ENCODE peak calls at places on chromosomes 5 and 9, in nine cellular contexts. G is natural killer cell; J is cardiac fibroblast; U is nephron progenitor cell; P is psoas muscle; H is CD4-positive, alpha-beta T cell; L is GM12864; C is heart right ventricle; A is GM10248. Y is an unnamed sample.

GRCh38 chr5:128328479-128328878 is 209.6 kb downstream of the FBN2 start:
- DNase-seq in J (no peak), H (no peak), G (no peak), U (no peak), P (no peak), A (no peak), L (no peak), C (no peak), Y (no peak)

GRCh38 chr9:131030978-131031641 is 22.1 kb downstream of the LAMC3 start:
- DNase-seq in H (no peak), P (no peak), U (no peak), C (no peak), L (no peak), A (no peak), J (no peak), G (no peak), Y (no peak)

GRCh38 chr5:91132552-91132951 is 250.6 kb downstream of the ARRDC3 start:
- DNase-seq in L (no peak), P (no peak), J (no peak), A (no peak), G (no peak), C (no peak), U (no peak), H (no peak), Y (no peak)

GRCh38 chr9:4891674-4892073 is 93.4 kb upstream of the JAK2 start:
- DNase-seq in J (no peak), A (no peak), U (no peak), L (no peak), H (no peak), P (no peak), C (no peak), G (no peak), Y (no peak)

GRCh38 chr9:7146582-7146981 is 388.8 kb downstream of the KDM4C start:
- DNase-seq in C (no peak), L (no peak), U (no peak), H (no peak), A (no peak), G (no peak), J (no peak), P (no peak), Y (no peak)

GRCh38 chr5:116388564-116389258 is 185.9 kb downstream of the SEMA6A start:
- DNase-seq in L (no peak), C (peak; percentile 64), H (no peak), J (no peak), G (no peak), U (no peak), P (no peak), A (no peak), Y (no peak)

GRCh38 chr5:78799254-78800017 is 150.9 kb upstream of the LHFPL2 start:
- DNase-seq in J (peak; percentile 38), U (no peak), P (no peak), L (no peak), C (no peak), A (no peak), H (no peak), G (no peak), Y (no peak)

GRCh38 chr5:37823433-37824152 is 16.2 kb downstream of the GDNF start:
- DNase-seq in H (no peak), G (no peak), U (no peak), L (no peak), C (no peak), A (no peak), J (peak; percentile 64), P (no peak), Y (no peak)

GRCh38 chr9:100170556-100170955 is 71.5 kb downstream of the INVS start:
- DNase-seq in P (no peak), U (no peak), H (no peak), G (no peak), L (no peak), C (no peak), A (no peak), J (no peak), Y (no peak)

GRCh38 chr5:139709587-139710369 is 61.6 kb downstream of the CXXC5 start:
- DNase-seq in A (peak; percentile 59), C (peak; percentile 75), H (no peak), U (peak; percentile 66), J (no peak), P (peak; percentile 54), L (no peak), G (peak; percentile 46), Y (peak; percentile 80)

GRCh38 chr5:139708877-139709586 is 60.9 kb downstream of the CXXC5 start:
- DNase-seq in A (peak; percentile 56), G (peak; percentile 44), C (peak; percentile 78), P (peak; percentile 70), L (no peak), U (peak; percentile 82), H (no peak), J (peak; percentile 69), Y (peak; percentile 79)

GRCh38 chr5:139711852-139712171 is 63.7 kb downstream of the CXXC5 start:
- DNase-seq in G (peak; percentile 29), H (no peak), U (peak; percentile 67), J (no peak), P (no peak), L (no peak), A (no peak), C (no peak), Y (no peak)

GRCh38 chr5:139710370-139711066 is 62.4 kb downstream of the CXXC5 start:
- DNase-seq in H (peak; percentile 67), G (peak; percentile 84), J (peak; percentile 79), P (peak; percentile 44), A (peak; percentile 74), L (no peak), C (peak; percentile 64), U (peak; percentile 87), Y (peak; percentile 83)

DNA sequence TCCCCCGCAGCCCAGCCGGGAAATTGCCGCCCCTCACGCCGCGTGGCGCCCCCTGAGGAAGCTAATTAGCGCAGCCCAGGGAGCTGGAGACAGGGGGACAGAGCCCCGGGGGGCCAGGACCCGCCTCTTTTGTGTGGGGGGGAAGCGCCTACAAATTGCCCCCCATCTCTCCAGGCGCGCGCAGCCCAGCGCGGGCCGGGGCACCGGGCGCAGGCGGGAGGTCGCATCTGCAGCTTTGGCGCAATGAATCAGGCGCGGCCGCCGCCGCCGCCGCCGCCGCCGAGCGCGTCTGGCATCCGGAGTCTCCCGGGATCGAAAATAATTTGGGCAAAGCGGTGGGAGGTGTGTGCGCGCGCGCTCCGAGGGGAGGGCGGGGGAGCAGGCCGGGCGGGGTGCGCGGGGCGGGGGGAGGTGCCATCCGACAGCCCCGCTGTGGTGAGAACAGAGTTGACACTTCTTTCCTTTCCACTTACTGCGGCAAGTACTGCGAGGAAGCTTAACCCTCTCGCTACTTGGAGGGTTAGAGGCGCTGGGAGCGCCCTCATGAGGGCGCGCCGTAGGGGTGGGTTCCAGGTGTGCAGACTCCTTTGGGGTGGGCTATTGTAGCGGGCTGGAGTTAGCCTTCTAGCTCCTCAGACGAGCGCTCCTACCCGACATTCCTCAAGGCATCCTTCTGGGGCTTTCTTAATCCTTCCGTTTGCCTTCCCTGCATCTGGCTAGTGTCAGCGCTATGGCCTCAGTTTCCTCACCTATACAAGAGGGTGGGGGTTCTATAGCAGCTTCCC is 63.1 kb downstream of the CXXC5 start:
- DNase-seq in J (peak; percentile 54), A (peak; percentile 70), P (peak; percentile 47), G (peak; percentile 71), C (no peak), L (no peak), U (peak; percentile 81), H (peak; percentile 50), Y (no peak)
- TF ChIP-seq CTCF in J (no peak), A (peak; percentile 37), P (peak; percentile 4), G (peak; percentile 31), C (no peak), L (peak; percentile 40), U (no peak), H (no peak), Y (peak; percentile 16)

GRCh38 chr5:57207681-57208080 is 33.8 kb downstream of the GPBP1 start:
- DNase-seq in J (no peak), H (no peak), A (no peak), L (no peak), P (peak; percentile 20), C (peak; percentile 82), G (no peak), U (no peak), Y (no peak)

GRCh38 chr5:57207007-57207653 is 33.3 kb downstream of the GPBP1 start:
- DNase-seq in G (no peak), U (no peak), L (no peak), H (no peak), J (no peak), A (no peak), C (no peak), P (no peak), Y (no peak)

GRCh38 chr5:57199866-57200265 is 26.0 kb downstream of the GPBP1 start:
- DNase-seq in L (no peak), P (no peak), A (no peak), U (no peak), C (no peak), H (no peak), G (no peak), J (no peak), Y (no peak)

GRCh38 chr5:57202811-57203210 is 29.0 kb downstream of the GPBP1 start:
- DNase-seq in H (no peak), J (no peak), U (no peak), C (no peak), L (no peak), P (no peak), G (no peak), A (no peak), Y (no peak)
- TF ChIP-seq CTCF in H (no peak), J (no peak), U (no peak), C (no peak), L (no peak), P (no peak), G (no peak), A (no peak), Y (no peak)

DNA sequence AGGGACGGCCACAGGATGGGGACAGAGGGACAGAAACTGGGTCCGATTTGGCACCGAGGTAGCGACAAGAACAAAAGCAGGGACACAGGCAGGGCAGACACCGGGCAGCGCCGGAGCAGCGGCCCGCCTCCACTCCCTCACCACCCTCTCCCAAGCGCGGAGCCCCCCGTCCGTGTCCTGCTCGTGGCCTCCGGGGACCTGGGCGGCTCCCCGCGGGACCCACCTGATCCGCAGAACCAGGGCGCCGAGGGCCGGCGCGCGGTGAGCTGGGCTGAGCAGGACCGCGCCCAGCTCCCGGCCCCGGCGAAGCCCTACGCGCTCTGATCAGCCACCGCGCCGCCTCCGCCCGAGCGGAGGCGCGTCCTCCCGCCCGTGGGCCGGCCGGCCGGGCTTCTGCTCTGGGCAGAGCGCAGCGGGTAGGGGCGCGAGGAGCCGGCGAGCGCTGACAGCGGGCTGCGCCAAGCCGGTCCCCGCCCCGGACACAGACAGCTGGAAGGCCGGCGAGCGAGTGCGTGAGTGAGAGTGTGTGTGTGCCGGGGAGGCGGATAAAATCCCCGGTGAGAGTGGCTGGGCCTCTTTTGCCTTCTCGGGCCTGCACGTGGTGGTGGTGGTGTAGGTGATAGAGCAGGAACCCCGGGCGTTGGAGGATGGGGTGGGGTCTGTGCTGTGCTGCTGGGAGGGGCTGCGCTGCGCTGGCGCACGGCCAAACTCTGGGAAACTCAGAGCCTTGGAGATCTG is at the start of gene GGTA1:
- DNase-seq in U (peak; percentile 72), L (no peak), C (peak; percentile 73), P (peak; percentile 69), J (peak; percentile 77), H (no peak), A (peak; percentile 52), G (no peak), Y (peak; percentile 75)
- TF ChIP-seq CTCF in U (no peak), L (no peak), C (no peak), P (no peak), J (no peak), H (no peak), A (no peak), G (no peak), Y (no peak)

DNA sequence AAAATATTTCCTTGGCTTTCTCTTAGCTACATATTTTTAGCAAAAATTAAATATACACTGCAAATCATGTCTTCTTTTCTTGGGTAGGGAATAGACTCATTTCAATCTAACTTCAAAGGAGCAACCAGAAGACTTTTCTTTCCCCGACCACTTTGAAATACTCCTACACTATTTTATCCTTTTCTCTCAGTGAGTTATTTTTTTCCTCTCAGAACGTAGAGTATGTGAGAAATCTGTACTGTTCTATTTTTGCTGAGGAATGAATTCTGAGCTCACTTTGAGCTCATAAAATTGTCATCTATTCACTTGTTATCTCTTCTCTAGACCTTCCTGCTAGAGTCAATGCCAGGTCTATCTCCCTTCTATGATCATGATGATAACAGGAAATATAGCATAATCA is 22.2 kb upstream of the DAPK1 start:
- DNase-seq in H (no peak), U (no peak), G (no peak), J (no peak), A (no peak), P (no peak), C (no peak), L (no peak), Y (no peak)
- TF ChIP-seq CTCF in H (no peak), U (no peak), G (no peak), J (no peak), A (no peak), P (no peak), C (no peak), L (no peak), Y (no peak)